ENCODE peak calls at places on chromosomes 16 and 17, in seven cellular contexts. U, Y, V, L, W, G and F are unnamed samples.

GRCh38 chr17:70270554-70270953 is 101.2 kb downstream of the KCNJ2 start:
- DNase-seq in U (no peak), Y (no peak), V (no peak), L (no peak), W (no peak), G (no peak), F (no peak)

GRCh38 chr17:82127704-82128103 is 29.7 kb upstream of the FASN start:
- DNase-seq in U (no peak), Y (no peak), V (no peak), L (no peak), W (peak; percentile 36), G (no peak), F (no peak)

GRCh38 chr17:44095647-44096496 is 25.3 kb downstream of the G6PC3 start:
- DNase-seq in U (peak; percentile 88), Y (peak; percentile 51), V (no peak), L (peak; percentile 97), W (no peak), G (peak; percentile 71), F (peak; percentile 95)

GRCh38 chr17:35312790-35313711 is 60.4 kb downstream of the SLFN11 start:
- DNase-seq in U (peak; percentile 22), Y (peak; percentile 47), V (peak; percentile 37), L (peak; percentile 90), W (peak; percentile 94), G (peak; percentile 69), F (no peak)

GRCh38 chr16:59719121-59719520 is 985.0 kb upstream of the GOT2 start:
- DNase-seq in U (no peak), Y (no peak), V (no peak), L (no peak), W (no peak), G (no peak), F (no peak)

GRCh38 chr16:27235938-27236245 is 32.6 kb downstream of the KDM8 start:
- DNase-seq in U (no peak), Y (no peak), V (no peak), L (no peak), W (no peak), G (no peak), F (no peak)

GRCh38 chr17:72393553-72393952 is 272.7 kb downstream of the SOX9 start:
- DNase-seq in U (peak; percentile 40), Y (no peak), V (no peak), L (peak; percentile 52), W (no peak), G (no peak), F (peak; percentile 95)

GRCh38 chr17:51487947-51488346 is 227.6 kb downstream of the UTP18 start:
- DNase-seq in U (no peak), Y (no peak), V (no peak), L (no peak), W (peak; percentile 5), G (no peak), F (no peak)

GRCh38 chr17:44988256-44988942 is 20.3 kb upstream of the C1QL1 start:
- DNase-seq in U (no peak), Y (no peak), V (no peak), L (no peak), W (no peak), G (no peak), F (no peak)

GRCh38 chr17:79294459-79295071 is 219.9 kb downstream of the ENGASE start:
- DNase-seq in U (peak; percentile 35), Y (peak; percentile 64), V (peak; percentile 57), L (peak; percentile 62), W (peak; percentile 11), G (no peak), F (peak; percentile 69)

GRCh38 chr17:4944163-4944553 is 4.1 kb downstream of the RNF167 start:
- DNase-seq in U (no peak), Y (no peak), V (no peak), L (no peak), W (peak; percentile 71), G (no peak), F (no peak)

GRCh38 chr17:50681260-50682200 is 26.2 kb downstream of the ANKRD40 start:
- DNase-seq in U (peak; percentile 31), Y (no peak), V (no peak), L (peak; percentile 87), W (no peak), G (no peak), F (peak; percentile 80)

GRCh38 chr17:81309140-81309858 is 14.2 kb upstream of the SLC38A10 start:
- DNase-seq in U (peak; percentile 92), Y (peak; percentile 93), V (peak; percentile 90), L (peak; percentile 60), W (no peak), G (peak; percentile 91), F (peak; percentile 83)

GRCh38 chr16:6956511-6956910 is 376.1 kb upstream of the RBFOX1 start:
- DNase-seq in U (no peak), Y (no peak), V (no peak), L (no peak), W (no peak), G (no peak), F (no peak)

GRCh38 chr16:85699224-85699558 is 10.4 kb upstream of the GINS2 start:
- DNase-seq in U (no peak), Y (no peak), V (no peak), L (no peak), W (no peak), G (no peak), F (no peak)

GRCh38 chr16:56192644-56192960 is 1.3 kb downstream of the GNAO1 start:
- DNase-seq in U (no peak), Y (no peak), V (no peak), L (no peak), W (no peak), G (no peak), F (no peak)

GRCh38 chr16:58713742-58714141 is 20.4 kb downstream of the GOT2 start:
- DNase-seq in U (no peak), Y (no peak), V (no peak), L (no peak), W (no peak), G (no peak), F (no peak)

GRCh38 chr16:58717994-58718393 is 16.1 kb downstream of the GOT2 start:
- DNase-seq in U (no peak), Y (no peak), V (no peak), L (no peak), W (no peak), G (no peak), F (no peak)

GRCh38 chr16:58716468-58716867 is 17.6 kb downstream of the GOT2 start:
- DNase-seq in U (no peak), Y (no peak), V (no peak), L (no peak), W (no peak), G (no peak), F (no peak)
- H3K36me3 ChIP-seq in U (peaks cover 41% of the 10 kb centered on the region), Y (peaks cover 35% of the 10 kb centered on the region), V (peaks cover 54% of the 10 kb centered on the region), L (peaks cover 80% of the 10 kb centered on the region), W (peaks cover 70% of the 10 kb centered on the region), G (peaks cover 46% of the 10 kb centered on the region), F (peaks cover 75% of the 10 kb centered on the region)

GRCh38 chr16:4336701-4337539 is 14.2 kb downstream of the PAM16 start:
- DNase-seq in U (no peak), Y (no peak), V (no peak), L (no peak), W (no peak), G (no peak), F (no peak)

GRCh38 chr16:4338712-4339299 is 12.3 kb downstream of the PAM16 start:
- DNase-seq in U (no peak), Y (no peak), V (no peak), L (no peak), W (no peak), G (no peak), F (no peak)

GRCh38 chr16:4339455-4339854 is 11.7 kb downstream of the PAM16 start:
- DNase-seq in U (no peak), Y (no peak), V (no peak), L (no peak), W (no peak), G (no peak), F (no peak)

GRCh38 chr16:4338125-4338582 is 13.0 kb downstream of the PAM16 start:
- DNase-seq in U (no peak), Y (no peak), V (no peak), L (no peak), W (no peak), G (no peak), F (no peak)

DNA sequence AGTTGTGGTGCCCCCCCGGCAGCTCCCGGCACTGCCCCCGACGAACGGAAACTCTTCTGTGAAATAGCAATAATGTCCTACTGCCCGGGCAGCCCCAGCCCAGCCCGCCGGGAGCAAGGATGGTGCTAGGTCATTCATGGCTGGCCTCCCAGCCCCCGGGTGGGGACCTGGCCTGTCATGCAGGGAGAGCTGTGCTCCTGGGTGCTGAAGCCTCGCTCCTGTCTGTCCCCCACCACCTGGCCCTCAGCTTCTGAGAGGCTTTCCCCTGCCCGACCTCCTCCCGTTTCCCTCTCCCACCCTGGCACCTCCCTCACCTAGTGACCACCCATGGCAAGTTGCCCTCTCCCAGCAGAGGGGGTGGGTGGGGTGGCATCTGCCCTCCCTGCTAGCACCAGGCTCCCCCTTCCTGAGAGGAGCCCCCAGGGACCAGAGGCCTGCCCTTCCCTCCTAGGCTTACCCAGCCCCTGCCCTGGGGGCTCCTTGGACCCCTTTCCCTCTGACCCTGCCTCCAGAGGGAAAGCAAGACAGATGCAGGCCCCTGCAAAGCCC is 13.5 kb downstream of the PAM16 start:
- DNase-seq in U (no peak), Y (no peak), V (no peak), L (no peak), W (no peak), G (no peak), F (no peak)
- H3K36me3 ChIP-seq in U (no peaks in the 10 kb centered on the region), Y (no peaks in the 10 kb centered on the region), V (peaks cover 34% of the 10 kb centered on the region), L (peaks cover 3% of the 10 kb centered on the region), W (peaks cover 14% of the 10 kb centered on the region), G (peaks cover 62% of the 10 kb centered on the region), F (peaks cover 55% of the 10 kb centered on the region)

GRCh38 chr17:37280841-37281240 is 94.9 kb upstream of the C17orf78 start:
- DNase-seq in U (no peak), Y (no peak), V (no peak), L (no peak), W (no peak), G (no peak), F (no peak)
- H3K36me3 ChIP-seq in U (peaks cover 41% of the 10 kb centered on the region), Y (peaks cover 7% of the 10 kb centered on the region), V (no peaks in the 10 kb centered on the region), L (peaks cover 6% of the 10 kb centered on the region), W (peaks cover 6% of the 10 kb centered on the region), G (no peaks in the 10 kb centered on the region), F (peaks cover 14% of the 10 kb centered on the region)

DNA sequence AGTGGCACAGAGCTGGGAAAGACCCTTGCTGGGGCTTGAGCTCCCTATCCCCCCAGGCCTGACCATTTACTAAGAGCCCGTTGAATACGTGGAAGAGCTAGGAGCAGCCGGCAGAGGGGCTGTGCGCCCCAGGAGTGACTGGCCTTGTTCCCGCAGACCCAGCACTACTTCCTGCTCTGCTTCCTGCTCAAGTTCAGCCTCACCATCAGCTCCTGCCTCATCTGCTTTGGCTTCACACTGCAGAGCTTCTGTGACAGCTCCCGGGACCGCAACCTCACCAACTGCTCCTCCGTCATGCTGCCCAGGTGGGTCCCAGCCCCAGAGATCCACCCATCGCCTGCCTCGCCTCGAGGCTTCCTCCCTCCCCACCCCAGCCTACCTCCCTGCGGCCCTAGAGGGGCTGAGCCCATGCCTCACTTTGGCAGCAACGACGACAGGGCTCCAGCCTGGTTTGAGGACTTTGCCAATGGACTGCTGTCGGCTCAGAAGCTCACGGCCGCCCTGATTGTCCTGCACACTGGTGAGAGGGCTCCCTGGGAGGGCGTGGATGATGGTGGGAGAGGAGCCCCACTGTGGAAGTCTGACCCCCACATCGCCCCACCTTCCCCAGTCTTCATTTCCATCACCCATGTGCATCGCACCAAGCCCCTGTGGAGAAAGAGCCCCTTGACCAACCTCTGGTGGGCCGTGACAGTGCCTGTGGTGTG is 17.2 kb downstream of the CASKIN2 start:
- DNase-seq in U (no peak), Y (no peak), V (no peak), L (no peak), W (no peak), G (no peak), F (no peak)
- H3K36me3 ChIP-seq in U (no peaks in the 10 kb centered on the region), Y (peaks cover 2% of the 10 kb centered on the region), V (peaks cover 57% of the 10 kb centered on the region), L (peaks cover 20% of the 10 kb centered on the region), W (peaks cover 46% of the 10 kb centered on the region), G (peaks cover 65% of the 10 kb centered on the region), F (peaks cover 98% of the 10 kb centered on the region)

GRCh38 chr16:70465999-70466811 is 11.8 kb downstream of the FCSK start:
- DNase-seq in U (no peak), Y (no peak), V (no peak), L (no peak), W (no peak), G (no peak), F (peak; percentile 42)
- H3K36me3 ChIP-seq in U (no peaks in the 10 kb centered on the region), Y (no peaks in the 10 kb centered on the region), V (peaks cover 12% of the 10 kb centered on the region), L (peaks cover 3% of the 10 kb centered on the region), W (peaks cover 20% of the 10 kb centered on the region), G (peaks cover 28% of the 10 kb centered on the region), F (no peaks in the 10 kb centered on the region)